ENCODE peak calls at places on chromosomes 16 and 17, in nine cellular contexts. One of them, this sample, is unnamed.

GRCh38 chr16:72242757-72243156 is 70.8 kb upstream of the PMFBP1 start:
- DNase-seq in ovary: no peak
- DNase-seq in PC-9: no peak
- DNase-seq in renal cortical epithelial cell: no peak
- DNase-seq in CD8-positive, alpha-beta memory T cell: no peak
- DNase-seq in HTR-8/SVneo: no peak
- DNase-seq in DND-41: no peak
- DNase-seq in stimulated activated CD8-positive, alpha-beta memory T cell treated with anti-CD3 and anti-CD28 coated beads, Interleukin-4, amount 100 ng/mL, for 1 hour: no peak
- DNase-seq in NCI-H524: no peak
- DNase-seq in this sample: no peak

GRCh38 chr17:36482611-36483504 is 3.6 kb upstream of the ZNHIT3 start:
- DNase-seq in NCI-H524: peak; percentile 55
- DNase-seq in DND-41: no peak
- DNase-seq in renal cortical epithelial cell: peak; percentile 24
- DNase-seq in PC-9: peak; percentile 74
- DNase-seq in stimulated activated CD8-positive, alpha-beta memory T cell treated with anti-CD3 and anti-CD28 coated beads, Interleukin-4, amount 100 ng/mL, for 1 hour: peak; percentile 58
- DNase-seq in ovary: peak; percentile 79
- DNase-seq in HTR-8/SVneo: peak; percentile 89
- DNase-seq in CD8-positive, alpha-beta memory T cell: peak; percentile 71
- DNase-seq in this sample: peak; percentile 85

GRCh38 chr17:31696184-31696602 is 162.9 kb downstream of the COPRS start:
- DNase-seq in ovary: peak; percentile 62
- DNase-seq in renal cortical epithelial cell: peak; percentile 35
- DNase-seq in PC-9: no peak
- DNase-seq in stimulated activated CD8-positive, alpha-beta memory T cell treated with anti-CD3 and anti-CD28 coated beads, Interleukin-4, amount 100 ng/mL, for 1 hour: no peak
- DNase-seq in NCI-H524: no peak
- DNase-seq in DND-41: no peak
- DNase-seq in CD8-positive, alpha-beta memory T cell: no peak
- DNase-seq in HTR-8/SVneo: no peak
- DNase-seq in this sample: peak; percentile 24

GRCh38 chr17:30520436-30520835 is 43.2 kb downstream of the GOSR1 start:
- DNase-seq in stimulated activated CD8-positive, alpha-beta memory T cell treated with anti-CD3 and anti-CD28 coated beads, Interleukin-4, amount 100 ng/mL, for 1 hour: no peak
- DNase-seq in ovary: no peak
- DNase-seq in HTR-8/SVneo: no peak
- DNase-seq in renal cortical epithelial cell: no peak
- DNase-seq in PC-9: no peak
- DNase-seq in NCI-H524: no peak
- DNase-seq in CD8-positive, alpha-beta memory T cell: no peak
- DNase-seq in DND-41: no peak
- DNase-seq in this sample: no peak

GRCh38 chr16:85107532-85107931 is 4.7 kb downstream of the CIBAR2 start:
- DNase-seq in renal cortical epithelial cell: no peak
- DNase-seq in PC-9: no peak
- DNase-seq in HTR-8/SVneo: no peak
- DNase-seq in NCI-H524: no peak
- DNase-seq in DND-41: no peak
- DNase-seq in CD8-positive, alpha-beta memory T cell: no peak
- DNase-seq in ovary: no peak
- DNase-seq in stimulated activated CD8-positive, alpha-beta memory T cell treated with anti-CD3 and anti-CD28 coated beads, Interleukin-4, amount 100 ng/mL, for 1 hour: no peak
- DNase-seq in this sample: no peak

GRCh38 chr16:35365675-35366074 is 1906.3 kb downstream of the TP53TG3F start:
- DNase-seq in NCI-H524: no peak
- DNase-seq in stimulated activated CD8-positive, alpha-beta memory T cell treated with anti-CD3 and anti-CD28 coated beads, Interleukin-4, amount 100 ng/mL, for 1 hour: no peak
- DNase-seq in HTR-8/SVneo: no peak
- DNase-seq in PC-9: no peak
- DNase-seq in ovary: no peak
- DNase-seq in CD8-positive, alpha-beta memory T cell: no peak
- DNase-seq in renal cortical epithelial cell: no peak
- DNase-seq in DND-41: no peak
- DNase-seq in this sample: no peak

GRCh38 chr17:80428363-80428762 is 13.4 kb downstream of the ENDOV start:
- DNase-seq in CD8-positive, alpha-beta memory T cell: no peak
- DNase-seq in DND-41: no peak
- DNase-seq in PC-9: no peak
- DNase-seq in renal cortical epithelial cell: no peak
- DNase-seq in HTR-8/SVneo: no peak
- DNase-seq in stimulated activated CD8-positive, alpha-beta memory T cell treated with anti-CD3 and anti-CD28 coated beads, Interleukin-4, amount 100 ng/mL, for 1 hour: no peak
- DNase-seq in NCI-H524: no peak
- DNase-seq in ovary: no peak
- DNase-seq in this sample: no peak

GRCh38 chr17:60510723-60511122 is 15.3 kb downstream of the APPBP2 start:
- DNase-seq in ovary: no peak
- DNase-seq in DND-41: no peak
- DNase-seq in stimulated activated CD8-positive, alpha-beta memory T cell treated with anti-CD3 and anti-CD28 coated beads, Interleukin-4, amount 100 ng/mL, for 1 hour: no peak
- DNase-seq in NCI-H524: no peak
- DNase-seq in PC-9: no peak
- DNase-seq in renal cortical epithelial cell: no peak
- DNase-seq in CD8-positive, alpha-beta memory T cell: no peak
- DNase-seq in HTR-8/SVneo: no peak
- DNase-seq in this sample: no peak

GRCh38 chr16:86998196-86999001 is 318.8 kb downstream of the C16orf95 start:
- DNase-seq in CD8-positive, alpha-beta memory T cell: no peak
- DNase-seq in PC-9: no peak
- DNase-seq in renal cortical epithelial cell: no peak
- DNase-seq in ovary: no peak
- DNase-seq in HTR-8/SVneo: no peak
- DNase-seq in DND-41: no peak
- DNase-seq in NCI-H524: no peak
- DNase-seq in stimulated activated CD8-positive, alpha-beta memory T cell treated with anti-CD3 and anti-CD28 coated beads, Interleukin-4, amount 100 ng/mL, for 1 hour: no peak
- DNase-seq in this sample: no peak

GRCh38 chr16:77211880-77212735 is 12.9 kb downstream of the SYCE1L start:
- DNase-seq in DND-41: no peak
- DNase-seq in PC-9: peak; percentile 71
- DNase-seq in HTR-8/SVneo: no peak
- DNase-seq in ovary: peak; percentile 67
- DNase-seq in stimulated activated CD8-positive, alpha-beta memory T cell treated with anti-CD3 and anti-CD28 coated beads, Interleukin-4, amount 100 ng/mL, for 1 hour: peak; percentile 55
- DNase-seq in CD8-positive, alpha-beta memory T cell: peak; percentile 69
- DNase-seq in renal cortical epithelial cell: no peak
- DNase-seq in NCI-H524: peak; percentile 81
- DNase-seq in this sample: peak; percentile 58

GRCh38 chr16:68417711-68418301 is 30.5 kb downstream of the SMPD3 start:
- DNase-seq in HTR-8/SVneo: no peak
- DNase-seq in ovary: no peak
- DNase-seq in CD8-positive, alpha-beta memory T cell: peak; percentile 61
- DNase-seq in PC-9: peak; percentile 75
- DNase-seq in renal cortical epithelial cell: peak; percentile 37
- DNase-seq in NCI-H524: no peak
- DNase-seq in stimulated activated CD8-positive, alpha-beta memory T cell treated with anti-CD3 and anti-CD28 coated beads, Interleukin-4, amount 100 ng/mL, for 1 hour: peak; percentile 49
- DNase-seq in DND-41: peak; percentile 91
- DNase-seq in this sample: no peak

GRCh38 chr16:6204941-6205340 is 1107.3 kb upstream of the EEF2KMT start:
- DNase-seq in DND-41: no peak
- DNase-seq in ovary: no peak
- DNase-seq in stimulated activated CD8-positive, alpha-beta memory T cell treated with anti-CD3 and anti-CD28 coated beads, Interleukin-4, amount 100 ng/mL, for 1 hour: no peak
- DNase-seq in HTR-8/SVneo: no peak
- DNase-seq in renal cortical epithelial cell: no peak
- DNase-seq in PC-9: no peak
- DNase-seq in CD8-positive, alpha-beta memory T cell: no peak
- DNase-seq in NCI-H524: no peak
- DNase-seq in this sample: no peak

GRCh38 chr17:77725851-77726250 is 232.7 kb upstream of the TNRC6C start:
- DNase-seq in renal cortical epithelial cell: no peak
- DNase-seq in stimulated activated CD8-positive, alpha-beta memory T cell treated with anti-CD3 and anti-CD28 coated beads, Interleukin-4, amount 100 ng/mL, for 1 hour: no peak
- DNase-seq in HTR-8/SVneo: no peak
- DNase-seq in NCI-H524: no peak
- DNase-seq in CD8-positive, alpha-beta memory T cell: no peak
- DNase-seq in PC-9: no peak
- DNase-seq in DND-41: no peak
- DNase-seq in ovary: no peak
- DNase-seq in this sample: no peak

GRCh38 chr17:4591529-4591928 is 7.2 kb downstream of the SMTNL2 start:
- DNase-seq in stimulated activated CD8-positive, alpha-beta memory T cell treated with anti-CD3 and anti-CD28 coated beads, Interleukin-4, amount 100 ng/mL, for 1 hour: no peak
- DNase-seq in HTR-8/SVneo: no peak
- DNase-seq in DND-41: no peak
- DNase-seq in ovary: peak; percentile 38
- DNase-seq in renal cortical epithelial cell: peak; percentile 28
- DNase-seq in CD8-positive, alpha-beta memory T cell: no peak
- DNase-seq in NCI-H524: no peak
- DNase-seq in PC-9: no peak
- DNase-seq in this sample: no peak

GRCh38 chr17:77365584-77366186 is 224.9 kb downstream of the SEC14L1 start:
- DNase-seq in DND-41: no peak
- DNase-seq in PC-9: peak; percentile 53
- DNase-seq in CD8-positive, alpha-beta memory T cell: no peak
- DNase-seq in ovary: peak; percentile 64
- DNase-seq in stimulated activated CD8-positive, alpha-beta memory T cell treated with anti-CD3 and anti-CD28 coated beads, Interleukin-4, amount 100 ng/mL, for 1 hour: no peak
- DNase-seq in HTR-8/SVneo: peak; percentile 79
- DNase-seq in renal cortical epithelial cell: peak; percentile 92
- DNase-seq in NCI-H524: no peak
- DNase-seq in this sample: no peak

GRCh38 chr17:4899341-4900230 is at the start of gene C17orf107:
- DNase-seq in stimulated activated CD8-positive, alpha-beta memory T cell treated with anti-CD3 and anti-CD28 coated beads, Interleukin-4, amount 100 ng/mL, for 1 hour: peak; percentile 83
- DNase-seq in HTR-8/SVneo: no peak
- DNase-seq in renal cortical epithelial cell: peak; percentile 53
- DNase-seq in CD8-positive, alpha-beta memory T cell: peak; percentile 96
- DNase-seq in ovary: peak; percentile 84
- DNase-seq in DND-41: no peak
- DNase-seq in PC-9: peak; percentile 44
- DNase-seq in NCI-H524: no peak
- DNase-seq in this sample: peak; percentile 51

GRCh38 chr17:35373984-35374765 is 754 bp upstream of the SLFN11 start:
- DNase-seq in renal cortical epithelial cell: peak; percentile 11
- DNase-seq in stimulated activated CD8-positive, alpha-beta memory T cell treated with anti-CD3 and anti-CD28 coated beads, Interleukin-4, amount 100 ng/mL, for 1 hour: no peak
- DNase-seq in DND-41: peak; percentile 72
- DNase-seq in PC-9: no peak
- DNase-seq in ovary: peak; percentile 58
- DNase-seq in HTR-8/SVneo: peak; percentile 28
- DNase-seq in CD8-positive, alpha-beta memory T cell: peak; percentile 36
- DNase-seq in NCI-H524: no peak
- DNase-seq in this sample: no peak

GRCh38 chr16:77882359-77882758 is 94.0 kb downstream of the VAT1L start:
- DNase-seq in DND-41: no peak
- DNase-seq in PC-9: no peak
- DNase-seq in NCI-H524: no peak
- DNase-seq in HTR-8/SVneo: no peak
- DNase-seq in stimulated activated CD8-positive, alpha-beta memory T cell treated with anti-CD3 and anti-CD28 coated beads, Interleukin-4, amount 100 ng/mL, for 1 hour: no peak
- DNase-seq in CD8-positive, alpha-beta memory T cell: no peak
- DNase-seq in renal cortical epithelial cell: no peak
- DNase-seq in ovary: no peak
- DNase-seq in this sample: no peak

GRCh38 chr16:48617711-48618148 is 7.8 kb upstream of the N4BP1 start:
- DNase-seq in renal cortical epithelial cell: peak; percentile 28
- DNase-seq in stimulated activated CD8-positive, alpha-beta memory T cell treated with anti-CD3 and anti-CD28 coated beads, Interleukin-4, amount 100 ng/mL, for 1 hour: no peak
- DNase-seq in DND-41: no peak
- DNase-seq in ovary: peak; percentile 63
- DNase-seq in NCI-H524: no peak
- DNase-seq in PC-9: no peak
- DNase-seq in CD8-positive, alpha-beta memory T cell: no peak
- DNase-seq in HTR-8/SVneo: no peak
- DNase-seq in this sample: no peak